ENCODE peak calls at places on chromosome 5, in ten cellular contexts. One of them, this sample, is unnamed.

GRCh38 chr5:154406826-154407225 is 39.0 kb upstream of the SAP30L start:
- DNase-seq in nephron progenitor cell: no peak
- DNase-seq in neuronal stem cell: no peak
- DNase-seq in B cell: no peak
- DNase-seq in T-helper 2 cell: no peak
- DNase-seq in A172: no peak
- DNase-seq in midbrain: no peak
- DNase-seq in H4: no peak
- DNase-seq in iris pigment epithelial cell: peak
- DNase-seq in CD8-positive, alpha-beta T cell: no peak
- DNase-seq in this sample: no peak

GRCh38 chr5:137036630-137037029 is 462.5 kb downstream of the SPOCK1 start:
- DNase-seq in nephron progenitor cell: peak
- DNase-seq in neuronal stem cell: peak
- DNase-seq in B cell: no peak
- DNase-seq in T-helper 2 cell: no peak
- DNase-seq in A172: no peak
- DNase-seq in midbrain: no peak
- DNase-seq in H4: no peak
- DNase-seq in iris pigment epithelial cell: no peak
- DNase-seq in CD8-positive, alpha-beta T cell: no peak
- DNase-seq in this sample: no peak

GRCh38 chr5:154478224-154478565 is at the start of gene HAND1:
- DNase-seq in nephron progenitor cell: peak
- DNase-seq in neuronal stem cell: peak
- DNase-seq in B cell: no peak
- DNase-seq in T-helper 2 cell: no peak
- DNase-seq in A172: no peak
- DNase-seq in midbrain: no peak
- DNase-seq in H4: peak
- DNase-seq in iris pigment epithelial cell: no peak
- DNase-seq in CD8-positive, alpha-beta T cell: no peak
- DNase-seq in this sample: no peak

GRCh38 chr5:88840497-88840896 is 42.5 kb downstream of the MEF2C start:
- DNase-seq in nephron progenitor cell: no peak
- DNase-seq in neuronal stem cell: no peak
- DNase-seq in B cell: no peak
- DNase-seq in T-helper 2 cell: no peak
- DNase-seq in A172: no peak
- DNase-seq in midbrain: no peak
- DNase-seq in H4: no peak
- DNase-seq in iris pigment epithelial cell: no peak
- DNase-seq in CD8-positive, alpha-beta T cell: no peak
- DNase-seq in this sample: no peak

GRCh38 chr5:151315998-151316597 is 12.5 kb upstream of the SLC36A3 start:
- DNase-seq in nephron progenitor cell: peak
- DNase-seq in neuronal stem cell: peak
- DNase-seq in B cell: peak
- DNase-seq in T-helper 2 cell: peak
- DNase-seq in A172: peak
- DNase-seq in midbrain: peak
- DNase-seq in H4: peak
- DNase-seq in iris pigment epithelial cell: peak
- DNase-seq in CD8-positive, alpha-beta T cell: peak
- DNase-seq in this sample: peak

GRCh38 chr5:167049043-167049663 is 1242.3 kb upstream of the WWC1 start:
- DNase-seq in nephron progenitor cell: peak
- DNase-seq in neuronal stem cell: no peak
- DNase-seq in B cell: no peak
- DNase-seq in T-helper 2 cell: no peak
- DNase-seq in A172: peak
- DNase-seq in midbrain: peak
- DNase-seq in H4: peak
- DNase-seq in iris pigment epithelial cell: peak
- DNase-seq in CD8-positive, alpha-beta T cell: no peak
- DNase-seq in this sample: peak

GRCh38 chr5:77266291-77266690 is 55.8 kb downstream of the PDE8B start:
- DNase-seq in nephron progenitor cell: no peak
- DNase-seq in neuronal stem cell: no peak
- DNase-seq in B cell: no peak
- DNase-seq in T-helper 2 cell: no peak
- DNase-seq in A172: peak
- DNase-seq in midbrain: no peak
- DNase-seq in H4: no peak
- DNase-seq in iris pigment epithelial cell: peak
- DNase-seq in CD8-positive, alpha-beta T cell: no peak
- DNase-seq in this sample: no peak

GRCh38 chr5:39580702-39581498 is 156.1 kb upstream of the DAB2 start:
- DNase-seq in nephron progenitor cell: no peak
- DNase-seq in neuronal stem cell: no peak
- DNase-seq in B cell: no peak
- DNase-seq in T-helper 2 cell: no peak
- DNase-seq in A172: no peak
- DNase-seq in midbrain: no peak
- DNase-seq in H4: no peak
- DNase-seq in iris pigment epithelial cell: peak
- DNase-seq in CD8-positive, alpha-beta T cell: no peak
- DNase-seq in this sample: no peak

GRCh38 chr5:115657883-115658233 is 32.0 kb upstream of the TMED7 start:
- DNase-seq in nephron progenitor cell: no peak
- DNase-seq in neuronal stem cell: no peak
- DNase-seq in B cell: no peak
- DNase-seq in T-helper 2 cell: no peak
- DNase-seq in A172: peak
- DNase-seq in midbrain: no peak
- DNase-seq in H4: peak
- DNase-seq in iris pigment epithelial cell: peak
- DNase-seq in CD8-positive, alpha-beta T cell: no peak
- DNase-seq in this sample: no peak

GRCh38 chr5:68287976-68288755 is 72.6 kb downstream of the PIK3R1 start:
- DNase-seq in nephron progenitor cell: peak
- DNase-seq in neuronal stem cell: peak
- DNase-seq in B cell: peak
- DNase-seq in T-helper 2 cell: peak
- DNase-seq in A172: no peak
- DNase-seq in midbrain: peak
- DNase-seq in H4: no peak
- DNase-seq in iris pigment epithelial cell: peak
- DNase-seq in CD8-positive, alpha-beta T cell: peak
- DNase-seq in this sample: peak

GRCh38 chr5:73274870-73275756 is 102.1 kb downstream of the TMEM174 start:
- DNase-seq in nephron progenitor cell: no peak
- DNase-seq in neuronal stem cell: no peak
- DNase-seq in B cell: no peak
- DNase-seq in T-helper 2 cell: no peak
- DNase-seq in A172: no peak
- DNase-seq in midbrain: peak
- DNase-seq in H4: no peak
- DNase-seq in iris pigment epithelial cell: peak
- DNase-seq in CD8-positive, alpha-beta T cell: no peak
- DNase-seq in this sample: no peak

GRCh38 chr5:378301-378891 is 56.9 kb downstream of the AHRR start:
- DNase-seq in nephron progenitor cell: no peak
- DNase-seq in neuronal stem cell: no peak
- DNase-seq in B cell: peak
- DNase-seq in T-helper 2 cell: no peak
- DNase-seq in A172: no peak
- DNase-seq in midbrain: no peak
- DNase-seq in H4: no peak
- DNase-seq in iris pigment epithelial cell: peak
- DNase-seq in CD8-positive, alpha-beta T cell: peak
- DNase-seq in this sample: no peak

GRCh38 chr5:154370119-154370518 is 75.7 kb upstream of the SAP30L start:
- DNase-seq in nephron progenitor cell: no peak
- DNase-seq in neuronal stem cell: no peak
- DNase-seq in B cell: no peak
- DNase-seq in T-helper 2 cell: no peak
- DNase-seq in A172: peak
- DNase-seq in midbrain: no peak
- DNase-seq in H4: no peak
- DNase-seq in iris pigment epithelial cell: peak
- DNase-seq in CD8-positive, alpha-beta T cell: no peak
- DNase-seq in this sample: no peak

GRCh38 chr5:14676320-14676719 is 11.8 kb downstream of the OTULIN start:
- DNase-seq in nephron progenitor cell: no peak
- DNase-seq in neuronal stem cell: no peak
- DNase-seq in B cell: no peak
- DNase-seq in T-helper 2 cell: no peak
- DNase-seq in A172: peak
- DNase-seq in midbrain: no peak
- DNase-seq in H4: peak
- DNase-seq in iris pigment epithelial cell: peak
- DNase-seq in CD8-positive, alpha-beta T cell: no peak
- DNase-seq in this sample: no peak

GRCh38 chr5:154972476-154973080 is 31.7 kb downstream of the MRPL22 start:
- DNase-seq in nephron progenitor cell: peak
- DNase-seq in neuronal stem cell: peak
- DNase-seq in B cell: no peak
- DNase-seq in T-helper 2 cell: no peak
- DNase-seq in A172: peak
- DNase-seq in midbrain: peak
- DNase-seq in H4: peak
- DNase-seq in iris pigment epithelial cell: peak
- DNase-seq in CD8-positive, alpha-beta T cell: no peak
- DNase-seq in this sample: peak

GRCh38 chr5:35988529-35988928 is 2.7 kb downstream of the UGT3A1 start:
- DNase-seq in nephron progenitor cell: no peak
- DNase-seq in neuronal stem cell: no peak
- DNase-seq in B cell: no peak
- DNase-seq in T-helper 2 cell: no peak
- DNase-seq in A172: no peak
- DNase-seq in midbrain: no peak
- DNase-seq in H4: no peak
- DNase-seq in iris pigment epithelial cell: no peak
- DNase-seq in CD8-positive, alpha-beta T cell: no peak
- DNase-seq in this sample: no peak

GRCh38 chr5:124948062-124948753 is 201.8 kb upstream of the ZNF608 start:
- DNase-seq in nephron progenitor cell: no peak
- DNase-seq in neuronal stem cell: no peak
- DNase-seq in B cell: no peak
- DNase-seq in T-helper 2 cell: no peak
- DNase-seq in A172: no peak
- DNase-seq in midbrain: no peak
- DNase-seq in H4: peak
- DNase-seq in iris pigment epithelial cell: no peak
- DNase-seq in CD8-positive, alpha-beta T cell: no peak
- DNase-seq in this sample: no peak

GRCh38 chr5:59174248-59174844 is 591.5 kb downstream of the RAB3C start:
- DNase-seq in nephron progenitor cell: no peak
- DNase-seq in neuronal stem cell: peak
- DNase-seq in B cell: no peak
- DNase-seq in T-helper 2 cell: no peak
- DNase-seq in A172: peak
- DNase-seq in midbrain: peak
- DNase-seq in H4: peak
- DNase-seq in iris pigment epithelial cell: peak
- DNase-seq in CD8-positive, alpha-beta T cell: peak
- DNase-seq in this sample: peak

GRCh38 chr5:14145356-14146334 is 2.5 kb downstream of the TRIO start:
- DNase-seq in nephron progenitor cell: no peak
- DNase-seq in neuronal stem cell: no peak
- DNase-seq in B cell: no peak
- DNase-seq in T-helper 2 cell: no peak
- DNase-seq in A172: peak
- DNase-seq in midbrain: no peak
- DNase-seq in H4: no peak
- DNase-seq in iris pigment epithelial cell: no peak
- DNase-seq in CD8-positive, alpha-beta T cell: no peak
- DNase-seq in this sample: no peak

GRCh38 chr5:109141499-109142200 is 268.1 kb downstream of the PJA2 start:
- DNase-seq in nephron progenitor cell: no peak
- DNase-seq in neuronal stem cell: no peak
- DNase-seq in B cell: no peak
- DNase-seq in T-helper 2 cell: no peak
- DNase-seq in A172: no peak
- DNase-seq in midbrain: no peak
- DNase-seq in H4: no peak
- DNase-seq in iris pigment epithelial cell: peak
- DNase-seq in CD8-positive, alpha-beta T cell: no peak
- DNase-seq in this sample: peak

GRCh38 chr5:42767491-42768105 is 11.0 kb downstream of the CCDC152 start:
- DNase-seq in nephron progenitor cell: no peak
- DNase-seq in neuronal stem cell: no peak
- DNase-seq in B cell: no peak
- DNase-seq in T-helper 2 cell: no peak
- DNase-seq in A172: peak
- DNase-seq in midbrain: peak
- DNase-seq in H4: peak
- DNase-seq in iris pigment epithelial cell: peak
- DNase-seq in CD8-positive, alpha-beta T cell: no peak
- DNase-seq in this sample: peak

GRCh38 chr5:137567226-137567625 is 68.1 kb upstream of the SPOCK1 start:
- DNase-seq in nephron progenitor cell: no peak
- DNase-seq in neuronal stem cell: no peak
- DNase-seq in B cell: no peak
- DNase-seq in T-helper 2 cell: no peak
- DNase-seq in A172: no peak
- DNase-seq in midbrain: no peak
- DNase-seq in H4: no peak
- DNase-seq in iris pigment epithelial cell: no peak
- DNase-seq in CD8-positive, alpha-beta T cell: no peak
- DNase-seq in this sample: no peak

GRCh38 chr5:142561486-142562097 is 124.3 kb downstream of the FGF1 start:
- DNase-seq in nephron progenitor cell: no peak
- DNase-seq in neuronal stem cell: no peak
- DNase-seq in B cell: no peak
- DNase-seq in T-helper 2 cell: no peak
- DNase-seq in A172: no peak
- DNase-seq in midbrain: no peak
- DNase-seq in H4: no peak
- DNase-seq in iris pigment epithelial cell: peak
- DNase-seq in CD8-positive, alpha-beta T cell: no peak
- DNase-seq in this sample: no peak

GRCh38 chr5:122129332-122129731 is at the start of gene ZNF474:
- DNase-seq in nephron progenitor cell: peak
- DNase-seq in neuronal stem cell: peak
- DNase-seq in B cell: no peak
- DNase-seq in T-helper 2 cell: no peak
- DNase-seq in A172: peak
- DNase-seq in midbrain: no peak
- DNase-seq in H4: peak
- DNase-seq in iris pigment epithelial cell: peak
- DNase-seq in CD8-positive, alpha-beta T cell: no peak
- DNase-seq in this sample: no peak

GRCh38 chr5:158640581-158640980 is 459.1 kb downstream of the EBF1 start:
- DNase-seq in nephron progenitor cell: no peak
- DNase-seq in neuronal stem cell: no peak
- DNase-seq in B cell: no peak
- DNase-seq in T-helper 2 cell: no peak
- DNase-seq in A172: no peak
- DNase-seq in midbrain: no peak
- DNase-seq in H4: peak
- DNase-seq in iris pigment epithelial cell: peak
- DNase-seq in CD8-positive, alpha-beta T cell: no peak
- DNase-seq in this sample: peak

GRCh38 chr5:134813407-134813806 is 32.4 kb upstream of the C5orf24 start:
- DNase-seq in nephron progenitor cell: no peak
- DNase-seq in neuronal stem cell: no peak
- DNase-seq in B cell: no peak
- DNase-seq in T-helper 2 cell: no peak
- DNase-seq in A172: no peak
- DNase-seq in midbrain: no peak
- DNase-seq in H4: no peak
- DNase-seq in iris pigment epithelial cell: no peak
- DNase-seq in CD8-positive, alpha-beta T cell: no peak
- DNase-seq in this sample: no peak

GRCh38 chr5:52841114-52841513 is 53.4 kb downstream of the ITGA1 start:
- DNase-seq in nephron progenitor cell: no peak
- DNase-seq in neuronal stem cell: no peak
- DNase-seq in B cell: no peak
- DNase-seq in T-helper 2 cell: no peak
- DNase-seq in A172: no peak
- DNase-seq in midbrain: no peak
- DNase-seq in H4: no peak
- DNase-seq in iris pigment epithelial cell: peak
- DNase-seq in CD8-positive, alpha-beta T cell: no peak
- DNase-seq in this sample: no peak

GRCh38 chr5:179821298-179822058 is 773 bp downstream of the SQSTM1 start:
- DNase-seq in nephron progenitor cell: peak
- DNase-seq in neuronal stem cell: no peak
- DNase-seq in B cell: peak
- DNase-seq in T-helper 2 cell: peak
- DNase-seq in A172: peak
- DNase-seq in midbrain: peak
- DNase-seq in H4: peak
- DNase-seq in iris pigment epithelial cell: peak
- DNase-seq in CD8-positive, alpha-beta T cell: peak
- DNase-seq in this sample: peak